ENCODE peak calls at places on chromosomes 13 and 19, in five cellular contexts. One of them, this sample, is unnamed.

GRCh38 chr13:101520672-101521071 is 68.2 kb downstream of the ITGBL1 start:
- DNase-seq in esophagus squamous epithelium: no peak
- DNase-seq in tibial artery: no peak
- DNase-seq in lung: no peak
- DNase-seq in GM23338: no peak
- DNase-seq in this sample: no peak

GRCh38 chr19:870314-870713 is 10.8 kb downstream of the CFD start:
- DNase-seq in GM23338: no peak
- DNase-seq in esophagus squamous epithelium: no peak
- DNase-seq in lung: no peak
- DNase-seq in tibial artery: no peak
- DNase-seq in this sample: no peak

GRCh38 chr13:99542788-99543406 is 41.6 kb downstream of the TM9SF2 start:
- DNase-seq in lung: no peak
- DNase-seq in tibial artery: no peak
- DNase-seq in esophagus squamous epithelium: peak; percentile 4
- DNase-seq in GM23338: no peak
- DNase-seq in this sample: no peak

GRCh38 chr19:47230122-47230920 is 678 bp downstream of the BBC3 start:
- DNase-seq in GM23338: peak; percentile 76
- DNase-seq in esophagus squamous epithelium: no peak
- DNase-seq in tibial artery: peak; percentile 58
- DNase-seq in lung: peak; percentile 69
- DNase-seq in this sample: no peak

GRCh38 chr13:73767747-73768315 is 366.4 kb downstream of the KLF12 start:
- DNase-seq in esophagus squamous epithelium: no peak
- DNase-seq in lung: no peak
- DNase-seq in GM23338: peak; percentile 59
- DNase-seq in tibial artery: no peak
- DNase-seq in this sample: no peak

GRCh38 chr13:112443191-112444000 is 67.2 kb downstream of the SPACA7 start:
- DNase-seq in esophagus squamous epithelium: no peak
- DNase-seq in tibial artery: no peak
- DNase-seq in GM23338: peak; percentile 69
- DNase-seq in lung: peak; percentile 22
- DNase-seq in this sample: peak; percentile 40

GRCh38 chr19:7333198-7334118 is 15.3 kb upstream of the ARHGEF18 start:
- DNase-seq in tibial artery: no peak
- DNase-seq in esophagus squamous epithelium: no peak
- DNase-seq in lung: no peak
- DNase-seq in GM23338: no peak
- DNase-seq in this sample: no peak

GRCh38 chr19:5934779-5935472 is 20.9 kb downstream of the CAPS start:
- DNase-seq in lung: peak; percentile 37
- DNase-seq in esophagus squamous epithelium: no peak
- DNase-seq in GM23338: no peak
- DNase-seq in tibial artery: no peak
- DNase-seq in this sample: no peak

GRCh38 chr19:51127755-51128154 is 3.0 kb downstream of the SIGLEC9 start:
- DNase-seq in tibial artery: peak; percentile 49
- DNase-seq in GM23338: no peak
- DNase-seq in lung: no peak
- DNase-seq in esophagus squamous epithelium: no peak
- DNase-seq in this sample: peak; percentile 76

GRCh38 chr19:13598098-13598497 is 91.8 kb upstream of the CACNA1A start:
- DNase-seq in tibial artery: no peak
- DNase-seq in lung: no peak
- DNase-seq in esophagus squamous epithelium: no peak
- DNase-seq in GM23338: no peak
- DNase-seq in this sample: no peak

GRCh38 chr13:111119966-111120365 is 4.9 kb downstream of the ARHGEF7 start:
- DNase-seq in esophagus squamous epithelium: no peak
- DNase-seq in GM23338: no peak
- DNase-seq in lung: no peak
- DNase-seq in tibial artery: no peak
- DNase-seq in this sample: no peak

GRCh38 chr13:57996717-57997116 is 365.2 kb downstream of the PCDH17 start:
- DNase-seq in tibial artery: no peak
- DNase-seq in esophagus squamous epithelium: no peak
- DNase-seq in GM23338: no peak
- DNase-seq in lung: no peak
- DNase-seq in this sample: no peak

GRCh38 chr19:3365447-3366103 is 808 bp upstream of the NFIC start:
- DNase-seq in tibial artery: peak; percentile 77
- DNase-seq in lung: no peak
- DNase-seq in GM23338: no peak
- DNase-seq in esophagus squamous epithelium: no peak
- DNase-seq in this sample: peak; percentile 89

GRCh38 chr13:97353927-97354326 is 80.0 kb upstream of the RAP2A start:
- DNase-seq in esophagus squamous epithelium: no peak
- DNase-seq in tibial artery: no peak
- DNase-seq in lung: no peak
- DNase-seq in GM23338: no peak
- DNase-seq in this sample: no peak

GRCh38 chr19:787551-787950 is 9.7 kb upstream of the PTBP1 start:
- DNase-seq in lung: no peak
- DNase-seq in tibial artery: no peak
- DNase-seq in esophagus squamous epithelium: no peak
- DNase-seq in GM23338: no peak
- DNase-seq in this sample: no peak

GRCh38 chr19:13215572-13216380 is 65.6 kb downstream of the IER2 start:
- DNase-seq in tibial artery: no peak
- DNase-seq in GM23338: no peak
- DNase-seq in lung: no peak
- DNase-seq in esophagus squamous epithelium: no peak
- DNase-seq in this sample: no peak

GRCh38 chr19:53892301-53892980 is 10.4 kb downstream of the PRKCG start:
- DNase-seq in tibial artery: no peak
- DNase-seq in GM23338: peak; percentile 8
- DNase-seq in lung: no peak
- DNase-seq in esophagus squamous epithelium: no peak
- DNase-seq in this sample: no peak

GRCh38 chr13:51234676-51235075 is 12.5 kb downstream of the FAM124A start:
- DNase-seq in lung: no peak
- DNase-seq in esophagus squamous epithelium: no peak
- DNase-seq in GM23338: no peak
- DNase-seq in tibial artery: no peak
- DNase-seq in this sample: no peak

GRCh38 chr19:4723465-4724251 is at the start of gene DPP9:
- DNase-seq in esophagus squamous epithelium: peak; percentile 81
- DNase-seq in tibial artery: peak; percentile 95
- DNase-seq in GM23338: peak; percentile 98
- DNase-seq in lung: peak; percentile 96
- DNase-seq in this sample: peak; percentile 99

GRCh38 chr13:52195052-52195837 is 35.8 kb upstream of the NEK3 start:
- DNase-seq in GM23338: peak; percentile 93
- DNase-seq in tibial artery: peak; percentile 86
- DNase-seq in lung: peak; percentile 69
- DNase-seq in esophagus squamous epithelium: peak; percentile 44
- DNase-seq in this sample: peak; percentile 91

GRCh38 chr13:98972627-98973026 is 5.2 kb downstream of the DOCK9 start:
- DNase-seq in esophagus squamous epithelium: no peak
- DNase-seq in tibial artery: no peak
- DNase-seq in lung: no peak
- DNase-seq in GM23338: no peak
- DNase-seq in this sample: no peak

GRCh38 chr13:36526897-36527296 is 94.6 kb downstream of the CCNA1 start:
- DNase-seq in lung: peak; percentile 60
- DNase-seq in esophagus squamous epithelium: no peak
- DNase-seq in GM23338: peak; percentile 21
- DNase-seq in tibial artery: no peak
- DNase-seq in this sample: no peak

GRCh38 chr19:1646149-1646930 is 6.1 kb downstream of the TCF3 start:
- DNase-seq in esophagus squamous epithelium: no peak
- DNase-seq in lung: no peak
- DNase-seq in tibial artery: no peak
- DNase-seq in GM23338: no peak
- DNase-seq in this sample: no peak

GRCh38 chr19:47142779-47143178 is 12.1 kb downstream of the SAE1 start:
- DNase-seq in GM23338: no peak
- DNase-seq in lung: no peak
- DNase-seq in esophagus squamous epithelium: no peak
- DNase-seq in tibial artery: no peak
- DNase-seq in this sample: no peak

GRCh38 chr13:101681834-101682233 is 229.4 kb downstream of the ITGBL1 start:
- DNase-seq in esophagus squamous epithelium: no peak
- DNase-seq in lung: no peak
- DNase-seq in tibial artery: no peak
- DNase-seq in GM23338: no peak
- DNase-seq in this sample: no peak

GRCh38 chr13:46595918-46596315 is 42.9 kb downstream of the LRCH1 start:
- DNase-seq in lung: no peak
- DNase-seq in GM23338: no peak
- DNase-seq in tibial artery: no peak
- DNase-seq in esophagus squamous epithelium: no peak
- DNase-seq in this sample: no peak
- H3K27ac ChIP-seq in lung: no peak overlapping the region
- H3K27ac ChIP-seq in GM23338: no peak overlapping the region
- H3K27ac ChIP-seq in tibial artery: peak overlapping the region; percentile 58
- H3K27ac ChIP-seq in esophagus squamous epithelium: peak overlapping the region; percentile 42
- H3K27ac ChIP-seq in this sample: peak overlapping the region; percentile 41

GRCh38 chr13:19182536-19182935 is 912 bp upstream of the TUBA3C start:
- DNase-seq in tibial artery: no peak
- DNase-seq in esophagus squamous epithelium: no peak
- DNase-seq in lung: no peak
- DNase-seq in GM23338: no peak
- DNase-seq in this sample: peak; percentile 7

GRCh38 chr13:19181621-19182485 is at the start of gene TUBA3C:
- DNase-seq in esophagus squamous epithelium: no peak
- DNase-seq in tibial artery: no peak
- DNase-seq in GM23338: no peak
- DNase-seq in lung: peak; percentile 19
- DNase-seq in this sample: peak; percentile 44

GRCh38 chr13:19179916-19180315 is 1.7 kb downstream of the TUBA3C start:
- DNase-seq in tibial artery: no peak
- DNase-seq in esophagus squamous epithelium: no peak
- DNase-seq in lung: no peak
- DNase-seq in GM23338: no peak
- DNase-seq in this sample: peak; percentile 32

GRCh38 chr13:19178901-19179593 is 2.6 kb downstream of the TUBA3C start:
- DNase-seq in lung: no peak
- DNase-seq in GM23338: no peak
- DNase-seq in tibial artery: no peak
- DNase-seq in esophagus squamous epithelium: no peak
- DNase-seq in this sample: peak; percentile 52

GRCh38 chr13:19181021-19181620 is 503 bp downstream of the TUBA3C start:
- DNase-seq in GM23338: no peak
- DNase-seq in lung: no peak
- DNase-seq in esophagus squamous epithelium: no peak
- DNase-seq in tibial artery: no peak
- DNase-seq in this sample: peak; percentile 32
- H3K4me3 ChIP-seq in GM23338: no peak overlapping the region
- H3K4me3 ChIP-seq in lung: no peak overlapping the region
- H3K4me3 ChIP-seq in esophagus squamous epithelium: no peak overlapping the region
- H3K4me3 ChIP-seq in tibial artery: no peak overlapping the region
- H3K4me3 ChIP-seq in this sample: no peak overlapping the region

GRCh38 chr13:40205771-40206240 is 460.6 kb downstream of the FOXO1 start:
- DNase-seq in esophagus squamous epithelium: no peak
- DNase-seq in tibial artery: no peak
- DNase-seq in GM23338: no peak
- DNase-seq in lung: no peak
- DNase-seq in this sample: no peak
- H3K27ac ChIP-seq in esophagus squamous epithelium: peak overlapping the region; percentile 77
- H3K27ac ChIP-seq in tibial artery: no peak overlapping the region
- H3K27ac ChIP-seq in GM23338: no peak overlapping the region
- H3K27ac ChIP-seq in lung: no peak overlapping the region
- H3K27ac ChIP-seq in this sample: no peak overlapping the region

GRCh38 chr13:38358703-38359102 is 9.1 kb downstream of the UFM1 start:
- DNase-seq in lung: no peak
- DNase-seq in esophagus squamous epithelium: no peak
- DNase-seq in tibial artery: no peak
- DNase-seq in GM23338: no peak
- DNase-seq in this sample: no peak

GRCh38 chr13:38369058-38369457 is 19.4 kb downstream of the UFM1 start:
- DNase-seq in GM23338: no peak
- DNase-seq in lung: no peak
- DNase-seq in esophagus squamous epithelium: no peak
- DNase-seq in tibial artery: no peak
- DNase-seq in this sample: no peak

GRCh38 chr13:38366954-38367645 is 17.4 kb downstream of the UFM1 start:
- DNase-seq in esophagus squamous epithelium: no peak
- DNase-seq in GM23338: no peak
- DNase-seq in tibial artery: no peak
- DNase-seq in lung: no peak
- DNase-seq in this sample: no peak

GRCh38 chr13:38361551-38362262 is 12.1 kb downstream of the UFM1 start:
- DNase-seq in GM23338: no peak
- DNase-seq in esophagus squamous epithelium: no peak
- DNase-seq in tibial artery: no peak
- DNase-seq in lung: no peak
- DNase-seq in this sample: no peak

DNA sequence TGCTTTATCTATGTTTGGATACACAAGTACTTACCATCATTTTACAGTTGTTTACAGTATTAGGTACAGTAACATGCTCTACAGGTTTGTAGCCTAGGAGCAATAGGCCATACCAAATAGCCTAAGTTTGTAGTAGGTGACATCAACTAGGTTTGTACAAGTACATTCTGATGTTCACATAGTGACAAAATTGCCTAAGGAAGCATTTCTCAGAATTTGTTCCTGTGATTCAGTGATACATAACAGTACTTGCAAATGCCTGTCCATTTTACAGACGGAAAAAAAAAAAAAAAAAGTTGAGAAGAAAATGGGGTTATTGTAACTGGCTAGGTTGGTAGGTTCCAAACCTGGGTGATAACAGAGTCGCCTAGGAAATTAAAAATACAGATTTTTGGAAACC is 13.6 kb downstream of the UFM1 start:
- DNase-seq in GM23338: no peak
- DNase-seq in esophagus squamous epithelium: no peak
- DNase-seq in lung: no peak
- DNase-seq in tibial artery: no peak
- DNase-seq in this sample: no peak
- H3K4me3 ChIP-seq in GM23338: no peak overlapping the region
- H3K4me3 ChIP-seq in esophagus squamous epithelium: no peak overlapping the region
- H3K4me3 ChIP-seq in lung: no peak overlapping the region
- H3K4me3 ChIP-seq in tibial artery: no peak overlapping the region
- H3K4me3 ChIP-seq in this sample: no peak overlapping the region

GRCh38 chr19:40366697-40367561 is 18.4 kb downstream of the PLD3 start:
- DNase-seq in lung: peak; percentile 43
- DNase-seq in tibial artery: no peak
- DNase-seq in esophagus squamous epithelium: no peak
- DNase-seq in GM23338: peak; percentile 81
- DNase-seq in this sample: no peak
- H3K27ac ChIP-seq in lung: peak overlapping the region; percentile 1
- H3K27ac ChIP-seq in tibial artery: no peak overlapping the region
- H3K27ac ChIP-seq in esophagus squamous epithelium: no peak overlapping the region
- H3K27ac ChIP-seq in GM23338: peak overlapping the region; percentile 53
- H3K27ac ChIP-seq in this sample: no peak overlapping the region

DNA sequence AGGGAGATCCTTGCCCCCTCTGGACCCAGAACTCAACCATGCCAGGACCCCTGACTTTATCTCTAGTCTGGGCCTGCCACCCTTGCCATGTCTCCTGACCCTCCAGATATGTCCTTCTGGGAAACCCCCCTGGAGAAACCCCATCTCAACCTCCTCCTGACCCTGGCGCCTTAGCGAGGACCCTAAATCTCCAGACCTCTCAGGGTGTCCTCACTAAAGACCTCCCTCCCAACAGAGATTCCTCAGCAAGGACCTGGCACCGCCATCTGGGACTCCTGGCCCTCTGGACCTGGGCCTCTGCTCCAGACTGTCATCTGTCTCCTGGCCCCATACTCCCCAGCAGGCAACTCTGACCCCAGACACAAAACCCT is 1.3 kb downstream of the KCNK6 start:
- DNase-seq in GM23338: no peak
- DNase-seq in tibial artery: no peak
- DNase-seq in esophagus squamous epithelium: no peak
- DNase-seq in lung: no peak
- DNase-seq in this sample: no peak
- H3K4me3 ChIP-seq in GM23338: peak overlapping the region; percentile 89
- H3K4me3 ChIP-seq in tibial artery: peak overlapping the region; percentile 67
- H3K4me3 ChIP-seq in esophagus squamous epithelium: peak overlapping the region; percentile 86
- H3K4me3 ChIP-seq in lung: no peak overlapping the region
- H3K4me3 ChIP-seq in this sample: peak overlapping the region; percentile 79

This sample was measured in right atrium auricular region.